ENCODE peak calls at places on chromosomes 3 and 15, in six cellular contexts. B is uterus, F is heart left ventricle, Y is tibial nerve, Z is spleen, H is body of pancreas. L is an unnamed sample.

GRCh38 chr3:159480046-159480445 is 508.6 kb upstream of the IL12A start:
- DNase-seq in B (no peak), F (no peak), Y (no peak), Z (no peak), H (no peak), L (no peak)

GRCh38 chr3:5013021-5013906 is 34.0 kb downstream of the BHLHE40 start:
- DNase-seq in B (no peak), F (peak; percentile 70), Y (no peak), Z (peak; percentile 81), H (no peak), L (peak; percentile 39)

GRCh38 chr3:95923496-95924210 is 890.7 kb upstream of the EPHA6 start:
- DNase-seq in B (no peak), F (no peak), Y (no peak), Z (no peak), H (peak; percentile 66), L (no peak)

GRCh38 chr3:43960448-43960840 is 269.7 kb downstream of the ABHD5 start:
- DNase-seq in B (no peak), F (no peak), Y (no peak), Z (no peak), H (no peak), L (no peak)

GRCh38 chr15:30649952-30650929 is 24.3 kb downstream of the ARHGAP11B start:
- DNase-seq in B (no peak), F (no peak), Y (no peak), Z (no peak), H (no peak), L (no peak)

GRCh38 chr3:105867690-105868449 is 942 bp downstream of the CBLB start:
- DNase-seq in B (no peak), F (no peak), Y (no peak), Z (no peak), H (no peak), L (no peak)

GRCh38 chr3:193735850-193736249 is 142.8 kb downstream of the OPA1 start:
- DNase-seq in B (no peak), F (no peak), Y (no peak), Z (no peak), H (no peak), L (no peak)

GRCh38 chr3:149657458-149657795 is 398 bp downstream of the WWTR1 start:
- DNase-seq in B (peak; percentile 81), F (peak; percentile 56), Y (peak; percentile 44), Z (peak; percentile 81), H (peak; percentile 65), L (peak; percentile 53)

GRCh38 chr15:79168922-79169322 is 78.3 kb upstream of the RASGRF1 start:
- DNase-seq in B (no peak), F (no peak), Y (no peak), Z (no peak), H (no peak), L (peak; percentile 7)

GRCh38 chr15:20340331-20340811 is 201.2 kb downstream of the GOLGA6L6 start:
- DNase-seq in B (peak; percentile 26), F (peak; percentile 80), Y (no peak), Z (peak; percentile 88), H (peak; percentile 51), L (peak; percentile 12)

GRCh38 chr3:13078158-13078905 is 5.1 kb upstream of the IQSEC1 start:
- DNase-seq in B (no peak), F (no peak), Y (no peak), Z (no peak), H (peak; percentile 54), L (no peak)

GRCh38 chr3:127961963-127962362 is 46.9 kb downstream of the KBTBD12 start:
- DNase-seq in B (no peak), F (no peak), Y (no peak), Z (no peak), H (no peak), L (no peak)

GRCh38 chr3:141425523-141426233 is 57.4 kb downstream of the ZBTB38 start:
- DNase-seq in B (no peak), F (no peak), Y (no peak), Z (no peak), H (no peak), L (no peak)

GRCh38 chr15:73683624-73684536 is at the start of gene CD276:
- DNase-seq in B (peak; percentile 68), F (peak; percentile 89), Y (peak; percentile 40), Z (peak; percentile 82), H (peak; percentile 76), L (peak; percentile 61)

GRCh38 chr3:115330406-115330805 is 183.3 kb upstream of the ZBTB20 start:
- DNase-seq in B (no peak), F (no peak), Y (no peak), Z (no peak), H (no peak), L (no peak)

GRCh38 chr3:127034195-127034989 is 51.5 kb downstream of the PLXNA1 start:
- DNase-seq in B (no peak), F (peak; percentile 25), Y (no peak), Z (peak; percentile 73), H (no peak), L (no peak)

GRCh38 chr3:169660709-169661566 is 2.6 kb downstream of the MECOM start:
- DNase-seq in B (no peak), F (peak; percentile 30), Y (no peak), Z (no peak), H (peak; percentile 49), L (no peak)

GRCh38 chr3:157368171-157368570 is 68.5 kb upstream of the PTX3 start:
- DNase-seq in B (no peak), F (no peak), Y (no peak), Z (no peak), H (no peak), L (no peak)

GRCh38 chr3:55604414-55604813 is 117.3 kb upstream of the WNT5A start:
- DNase-seq in B (no peak), F (no peak), Y (no peak), Z (no peak), H (no peak), L (no peak)

GRCh38 chr3:193946945-193947344 is 189.0 kb upstream of the HES1 start:
- DNase-seq in B (no peak), F (no peak), Y (no peak), Z (no peak), H (no peak), L (no peak)

GRCh38 chr15:57640935-57641682 is 49.4 kb downstream of the MYZAP start:
- DNase-seq in B (no peak), F (no peak), Y (no peak), Z (no peak), H (no peak), L (peak; percentile 25)

GRCh38 chr15:72156928-72157327 is 38.7 kb downstream of the SENP8 start:
- DNase-seq in B (no peak), F (no peak), Y (no peak), Z (no peak), H (no peak), L (no peak)

GRCh38 chr3:110495201-110495927 is 576.3 kb upstream of the NECTIN3 start:
- DNase-seq in B (no peak), F (no peak), Y (no peak), Z (no peak), H (peak; percentile 20), L (no peak)

GRCh38 chr3:127180859-127181258 is 12.1 kb upstream of the PRR23E start:
- DNase-seq in B (no peak), F (peak; percentile 4), Y (no peak), Z (no peak), H (no peak), L (no peak)

GRCh38 chr15:38021259-38021658 is 86.8 kb downstream of the TMCO5A start:
- DNase-seq in B (no peak), F (no peak), Y (no peak), Z (no peak), H (no peak), L (no peak)

GRCh38 chr3:122774564-122774963 is 19.1 kb downstream of the HSPBAP1 start:
- DNase-seq in B (no peak), F (no peak), Y (no peak), Z (no peak), H (no peak), L (no peak)

GRCh38 chr3:122772827-122773226 is 20.8 kb downstream of the HSPBAP1 start:
- DNase-seq in B (no peak), F (no peak), Y (no peak), Z (no peak), H (no peak), L (no peak)

GRCh38 chr3:122776675-122777074 is 17.0 kb downstream of the HSPBAP1 start:
- DNase-seq in B (no peak), F (no peak), Y (no peak), Z (no peak), H (no peak), L (no peak)

GRCh38 chr3:122777077-122777476 is 16.6 kb downstream of the HSPBAP1 start:
- DNase-seq in B (no peak), F (no peak), Y (no peak), Z (no peak), H (no peak), L (no peak)

DNA sequence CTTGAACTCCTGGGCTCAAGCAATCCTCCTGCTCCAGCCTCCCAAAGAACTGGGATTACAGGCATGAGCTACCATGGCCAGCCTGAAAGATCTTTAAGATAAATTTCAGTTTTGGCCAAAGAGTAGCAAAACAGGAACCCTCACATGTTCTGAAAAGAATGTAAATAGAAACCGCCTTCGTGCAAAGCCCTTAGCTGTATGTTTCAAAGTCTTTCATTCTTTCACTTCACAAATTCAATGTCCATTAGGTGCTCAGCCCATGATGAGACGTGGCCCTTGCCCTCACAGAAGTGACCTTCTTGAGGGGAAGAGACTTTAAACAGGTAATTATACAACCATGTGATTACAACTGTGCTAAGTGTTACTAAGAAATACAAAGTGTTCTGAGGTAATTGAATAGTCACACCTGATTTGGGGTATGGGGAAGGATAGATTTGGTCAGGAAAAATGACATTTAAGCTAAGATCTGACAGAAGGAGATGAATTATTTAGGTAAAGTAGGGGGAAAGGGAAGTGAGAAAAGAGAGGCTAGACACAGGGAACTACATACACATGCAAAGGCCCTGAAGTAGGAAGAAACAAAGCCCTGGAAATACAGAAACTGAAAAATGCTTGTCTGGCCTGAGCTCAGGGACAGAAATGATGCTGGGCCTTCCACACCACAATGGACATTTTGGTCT is 19.6 kb downstream of the HSPBAP1 start:
- DNase-seq in B (no peak), F (no peak), Y (no peak), Z (no peak), H (no peak), L (no peak)
- H3K4me3 ChIP-seq in B (no peak overlapping the region), F (no peak overlapping the region), Y (no peak overlapping the region), Z (no peak overlapping the region), H (no peak overlapping the region), L (no peak overlapping the region)

DNA sequence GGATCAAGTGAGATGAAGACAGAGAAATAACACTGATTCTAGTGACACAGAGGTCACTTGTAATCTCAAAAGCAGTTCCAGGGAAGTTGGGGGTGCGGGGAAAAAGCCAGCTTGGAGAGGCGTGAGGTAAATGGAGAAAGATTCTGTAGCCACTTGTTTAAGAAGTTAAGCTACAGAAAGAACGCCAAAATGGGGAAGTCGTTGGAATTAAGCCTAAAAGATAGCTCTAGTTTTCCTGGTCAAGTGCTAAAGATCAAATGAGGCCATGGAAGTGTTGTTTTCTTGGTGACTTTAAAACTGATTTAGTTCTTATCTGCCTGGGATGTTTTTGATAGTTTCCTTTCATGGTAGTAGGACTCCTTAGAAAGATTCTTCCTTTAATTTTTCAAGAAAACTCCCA is 152.0 kb downstream of the GREM1 start:
- DNase-seq in B (no peak), F (no peak), Y (no peak), Z (no peak), H (no peak), L (no peak)
- H3K4me1 ChIP-seq in B (peaks cover 3% of the 10 kb centered on the region), F (no peaks in the 10 kb centered on the region), Y (no peaks in the 10 kb centered on the region), Z (peaks cover 8% of the 10 kb centered on the region), H (peaks cover 26% of the 10 kb centered on the region), L (peaks cover 4% of the 10 kb centered on the region)

GRCh38 chr3:42802876-42803799 is 1.2 kb downstream of the HIGD1A start:
- DNase-seq in B (no peak), F (no peak), Y (no peak), Z (no peak), H (peak; percentile 19), L (no peak)
- TF ChIP-seq POLR2A in B (no peak), F (no peak), Y (no peak), Z (no peak), H (no peak), L (no peak)

GRCh38 chr15:99777144-99777543 is 43.9 kb upstream of the LYSMD4 start:
- DNase-seq in B (no peak), F (no peak), Y (no peak), Z (no peak), H (no peak), L (no peak)
- H3K4me3 ChIP-seq in B (no peak overlapping the region), F (no peak overlapping the region), Y (no peak overlapping the region), Z (no peak overlapping the region), H (no peak overlapping the region), L (no peak overlapping the region)